ENCODE peak calls at places on chromosomes 11 and 22, in ten cellular contexts. L, D, S, Z, O, C, I, G, V and T are unnamed samples.
A peak's percentile ranks its signal among the peaks of the same experiment; 100 is the strongest.

GRCh38 chr11:130849215-130849568 is 67.1 kb downstream of the SNX19 start:
- DNase-seq in G (no peak), Z (no peak), C (no peak), S (peak; percentile 98), D (no peak), O (peak; percentile 68), L (peak; percentile 92), V (peak; percentile 80), I (no peak), T (no peak)

GRCh38 chr11:70176940-70177689 is 26.0 kb upstream of the FADD start:
- DNase-seq in I (no peak), O (peak; percentile 14), S (no peak), L (no peak), V (peak; percentile 6), Z (peak; percentile 90), D (peak; percentile 60), C (peak; percentile 81), G (peak; percentile 56), T (no peak)

GRCh38 chr11:60946601-60947265 is 5.2 kb downstream of the SLC15A3 start:
- DNase-seq in C (no peak), Z (no peak), D (no peak), L (no peak), V (no peak), S (no peak), G (no peak), I (no peak), O (no peak), T (no peak)

GRCh38 chr11:32071811-32072210 is 19.1 kb upstream of the RCN1 start:
- DNase-seq in S (peak; percentile 68), L (peak; percentile 84), V (peak; percentile 76), D (no peak), C (peak; percentile 23), G (no peak), I (no peak), Z (peak; percentile 30), O (peak; percentile 71), T (no peak)

GRCh38 chr11:70671083-70671482 is 272.8 kb downstream of the CTTN start:
- DNase-seq in I (no peak), V (no peak), C (no peak), Z (peak; percentile 33), O (no peak), G (no peak), L (no peak), S (no peak), D (peak; percentile 44), T (no peak)

GRCh38 chr22:33589297-33589696 is 331.0 kb downstream of the LARGE1 start:
- DNase-seq in C (no peak), G (no peak), D (no peak), L (no peak), S (no peak), O (no peak), Z (no peak), V (no peak), I (no peak), T (no peak)

GRCh38 chr11:73715551-73715950 is 45.3 kb downstream of the RAB6A start:
- DNase-seq in D (no peak), S (no peak), I (no peak), O (no peak), G (no peak), L (no peak), C (no peak), V (no peak), Z (no peak), T (no peak)

GRCh38 chr11:69808708-69809107 is 10.5 kb downstream of the FGF3 start:
- DNase-seq in I (no peak), V (no peak), Z (no peak), L (peak; percentile 60), O (no peak), D (no peak), G (no peak), C (peak; percentile 64), S (peak; percentile 34), T (peak; percentile 91)

GRCh38 chr22:45678961-45679912 is 7.6 kb downstream of the ATXN10 start:
- DNase-seq in L (peak; percentile 87), C (no peak), S (peak; percentile 70), V (peak; percentile 72), G (no peak), Z (no peak), I (no peak), O (peak; percentile 75), D (no peak), T (no peak)

GRCh38 chr11:86115542-86116385 is 46.9 kb upstream of the PICALM start:
- DNase-seq in G (no peak), V (peak; percentile 16), C (no peak), I (no peak), S (peak; percentile 39), Z (no peak), O (peak; percentile 47), D (no peak), L (peak; percentile 94), T (no peak)

GRCh38 chr11:72696866-72697428 is 22.7 kb upstream of the PDE2A start:
- DNase-seq in D (no peak), V (no peak), C (no peak), I (no peak), G (no peak), L (no peak), O (no peak), S (no peak), Z (peak; percentile 81), T (no peak)

GRCh38 chr11:99534812-99535211 is 514.1 kb downstream of the CNTN5 start:
- DNase-seq in I (no peak), C (no peak), O (peak; percentile 63), Z (no peak), V (no peak), G (no peak), D (no peak), S (no peak), L (peak; percentile 7), T (no peak)

GRCh38 chr11:71209181-71209580 is 43.2 kb downstream of the SHANK2 start:
- DNase-seq in G (no peak), S (no peak), I (no peak), L (no peak), Z (no peak), V (no peak), C (no peak), D (peak; percentile 5), O (no peak), T (no peak)

GRCh38 chr11:94602430-94603372 is 35.5 kb downstream of the PIWIL4 start:
- DNase-seq in V (peak; percentile 89), D (peak; percentile 62), L (peak; percentile 77), S (peak; percentile 86), C (no peak), I (peak; percentile 75), G (peak; percentile 26), O (peak; percentile 86), Z (peak; percentile 42), T (no peak)
- TF ChIP-seq CTCF in V (peak; percentile 86), D (peak; percentile 51), L (peak; percentile 41), S (peak; percentile 65), C (no peak), I (no peak), G (no peak), O (peak; percentile 52), Z (no peak), T (no peak)

GRCh38 chr22:41197046-41197807 is 7.9 kb upstream of the L3MBTL2 start:
- DNase-seq in Z (peak; percentile 86), O (peak; percentile 50), S (peak; percentile 30), L (peak; percentile 46), D (peak; percentile 89), G (peak; percentile 82), C (peak; percentile 92), I (peak; percentile 69), V (peak; percentile 39), T (peak; percentile 89)
- TF ChIP-seq CTCF in Z (no peak), O (peak; percentile 14), S (peak; percentile 25), L (no peak), D (peak; percentile 10), G (no peak), C (no peak), I (no peak), V (no peak), T (no peak)

DNA sequence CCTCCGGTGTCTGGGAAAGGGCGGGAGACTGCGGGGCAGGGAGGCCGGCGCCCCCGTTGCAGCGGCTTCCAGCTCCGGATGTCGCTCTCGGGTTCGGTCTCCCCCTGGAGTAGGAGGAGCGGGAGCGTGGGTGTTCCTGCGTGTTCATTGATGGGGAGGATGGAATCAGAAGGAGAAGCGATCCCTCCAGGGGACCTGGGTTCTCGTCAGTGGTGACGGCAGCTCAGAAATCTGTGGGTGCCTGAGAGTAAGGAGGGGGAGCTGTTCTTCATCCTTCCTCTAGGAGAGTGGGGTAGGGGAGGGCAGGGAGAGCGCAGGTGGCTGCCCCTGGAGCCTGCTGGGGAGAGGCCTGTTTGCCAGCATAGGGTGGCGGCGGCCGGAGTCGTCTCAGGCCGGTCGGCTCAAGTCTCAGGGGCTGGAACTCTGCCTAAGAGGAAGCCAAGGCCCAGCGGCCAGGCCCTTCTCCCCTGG is 1.1 kb downstream of the UBASH3B start:
- DNase-seq in G (peak; percentile 39), L (peak; percentile 41), I (no peak), C (no peak), O (peak; percentile 47), S (peak; percentile 52), D (peak; percentile 65), V (peak; percentile 24), Z (peak; percentile 50), T (no peak)
- TF ChIP-seq CTCF in G (no peak), L (no peak), I (no peak), C (peak; percentile 16), O (no peak), S (no peak), D (no peak), V (peak; percentile 24), Z (no peak), T (no peak)

GRCh38 chr11:45333506-45333971 is 47.4 kb upstream of the SYT13 start:
- DNase-seq in V (peak; percentile 52), C (peak; percentile 29), D (no peak), L (peak; percentile 24), Z (peak; percentile 44), I (no peak), S (peak; percentile 46), O (peak; percentile 83), G (no peak), T (peak; percentile 44)

GRCh38 chr11:45331839-45332485 is 45.8 kb upstream of the SYT13 start:
- DNase-seq in C (no peak), G (no peak), D (no peak), I (no peak), Z (no peak), V (peak; percentile 7), O (no peak), S (no peak), L (peak; percentile 13), T (peak; percentile 40)

GRCh38 chr11:45333023-45333422 is 46.9 kb upstream of the SYT13 start:
- DNase-seq in C (no peak), V (no peak), S (no peak), L (no peak), Z (no peak), D (no peak), O (peak; percentile 8), G (no peak), I (no peak), T (no peak)

GRCh38 chr11:45334410-45334809 is 48.3 kb upstream of the SYT13 start:
- DNase-seq in S (no peak), V (no peak), O (no peak), G (no peak), Z (no peak), I (no peak), L (no peak), C (no peak), D (no peak), T (peak; percentile 67)

DNA sequence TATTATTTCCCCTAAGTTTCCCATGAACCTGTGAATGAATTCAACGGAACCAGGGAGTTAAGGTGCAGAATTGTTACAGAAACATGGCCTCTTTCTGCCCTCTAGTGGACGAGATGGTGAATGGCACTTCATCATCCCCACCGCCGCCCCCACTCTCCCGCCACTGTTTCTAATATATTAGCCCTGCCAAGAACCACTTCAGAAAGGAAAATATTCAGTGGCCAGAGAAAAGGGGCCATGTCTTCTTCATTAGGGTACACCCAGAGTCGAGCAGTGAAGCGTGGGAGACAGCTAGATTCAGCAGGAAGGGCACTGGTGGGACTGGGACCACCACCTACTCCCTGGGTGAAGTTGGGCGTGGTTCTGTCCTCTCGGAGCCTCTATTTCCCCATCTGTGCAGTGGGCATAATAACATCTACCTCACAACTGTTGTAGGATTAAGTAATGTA is 46.4 kb upstream of the SYT13 start:
- DNase-seq in I (no peak), S (peak; percentile 45), D (no peak), G (peak; percentile 44), Z (peak; percentile 53), L (no peak), V (no peak), C (peak; percentile 81), O (peak; percentile 59), T (peak; percentile 75)
- TF ChIP-seq CTCF in I (peak; percentile 89), S (peak; percentile 67), D (peak; percentile 88), G (peak; percentile 93), Z (peak; percentile 93), L (peak; percentile 41), V (peak; percentile 91), C (peak; percentile 68), O (peak; percentile 60), T (peak; percentile 84)